ENCODE peak calls at places on chromosomes 1 and 21, in five cellular contexts. T, P, Z, B and Q are unnamed samples.

GRCh38 chr1:113811888-113812660 is at the start of gene RSBN1:
- DNase-seq in B (peak; percentile 94), P (peak; percentile 96), T (peak; percentile 96), Z (peak; percentile 97), Q (peak; percentile 100)

GRCh38 chr1:230126529-230127104 is 59.6 kb downstream of the GALNT2 start:
- DNase-seq in Z (no peak), P (no peak), T (no peak), B (no peak), Q (no peak)

GRCh38 chr1:224564491-224565084 is 51.5 kb upstream of the CNIH3 start:
- DNase-seq in T (no peak), P (no peak), B (no peak), Z (no peak), Q (no peak)

GRCh38 chr1:29519733-29520132 is 283.4 kb downstream of the PTPRU start:
- DNase-seq in P (no peak), Z (no peak), B (no peak), T (no peak), Q (no peak)

GRCh38 chr1:211036701-211037494 is 97.0 kb downstream of the KCNH1 start:
- DNase-seq in T (no peak), B (no peak), Z (peak; percentile 39), P (no peak), Q (no peak)

GRCh38 chr1:15110867-15111230 is 42.7 kb upstream of the TMEM51 start:
- DNase-seq in P (no peak), T (no peak), Z (peak; percentile 34), B (no peak), Q (no peak)

GRCh38 chr21:34762761-34763160 is 94.0 kb downstream of the CLIC6 start:
- DNase-seq in P (no peak), Z (no peak), T (no peak), B (no peak), Q (no peak)

GRCh38 chr1:54122131-54122751 is 30.6 kb downstream of the CDCP2 start:
- DNase-seq in B (peak; percentile 64), P (peak; percentile 53), Z (no peak), T (no peak), Q (no peak)

GRCh38 chr1:238558156-238558555 is 667.4 kb upstream of the ZP4 start:
- DNase-seq in T (no peak), B (no peak), Z (no peak), P (no peak), Q (no peak)

GRCh38 chr1:74455390-74455789 is 57.0 kb downstream of the LRRC53 start:
- DNase-seq in Z (no peak), P (no peak), T (no peak), B (no peak), Q (no peak)

GRCh38 chr1:31799196-31799894 is 16.5 kb downstream of the SPOCD1 start:
- DNase-seq in B (no peak), Z (no peak), T (no peak), P (no peak), Q (no peak)

DNA sequence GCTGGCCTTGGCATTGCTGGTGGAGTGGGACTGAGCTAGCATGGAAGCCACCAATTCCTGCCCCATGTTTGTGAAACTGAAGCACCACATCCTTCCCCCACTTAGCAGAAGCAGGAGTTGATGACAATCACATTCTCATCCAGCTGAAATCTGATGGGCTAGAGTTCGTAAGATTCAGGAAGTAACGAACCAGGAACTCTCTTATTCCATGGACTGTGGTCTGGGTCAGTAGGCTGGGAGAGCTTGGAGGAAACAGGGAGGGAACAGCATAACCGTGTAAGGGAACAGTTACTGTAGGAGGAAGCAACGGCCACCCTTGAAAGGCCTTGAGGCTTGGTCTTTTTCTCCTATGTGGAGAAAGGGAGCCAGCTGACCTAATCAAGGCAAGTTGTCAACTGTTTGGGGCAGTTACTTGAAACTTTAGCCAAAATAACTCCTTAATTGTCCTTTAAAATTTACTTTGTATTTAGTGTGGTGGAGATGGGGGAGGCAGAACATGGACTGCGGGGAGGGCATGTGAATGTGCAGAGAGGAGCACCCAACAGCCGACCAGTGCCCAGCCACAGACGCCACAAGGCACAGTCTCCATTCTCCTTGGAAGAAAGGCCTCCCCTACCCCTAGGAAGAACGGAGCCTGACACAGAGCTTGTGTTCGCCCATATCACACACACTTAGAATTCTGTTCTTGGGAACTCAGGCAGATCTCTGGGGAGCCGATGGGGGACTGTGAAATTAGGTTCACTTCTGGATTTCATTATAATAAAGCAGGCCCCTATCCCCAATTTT is 2.0 kb upstream of the COQ8A start:
- DNase-seq in P (no peak), Z (no peak), T (no peak), B (no peak), Q (no peak)
- TF ChIP-seq SUZ12 in P (no peak), Z (no peak), T (no peak), B (no peak), Q (no peak)

DNA sequence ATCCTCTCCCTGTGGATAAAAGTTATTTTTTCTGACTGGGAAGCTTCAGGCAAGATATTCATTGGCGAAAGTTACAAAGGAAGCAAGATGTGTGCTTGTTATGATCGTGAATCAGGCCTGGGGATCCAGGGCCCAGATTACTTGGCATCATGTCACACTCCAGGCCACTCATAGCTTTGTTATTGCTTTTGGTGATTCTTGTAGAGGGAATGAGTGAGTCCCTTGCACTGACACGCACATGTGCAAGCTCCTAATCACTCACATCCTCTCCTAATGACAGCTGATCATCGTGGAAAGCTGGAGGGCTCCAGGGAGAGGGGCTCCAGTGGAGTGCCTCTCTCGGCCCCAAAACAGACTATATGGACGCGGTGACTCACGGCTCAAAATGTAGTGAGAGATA is 481.0 kb upstream of the USP24 start:
- DNase-seq in Z (no peak), T (no peak), B (no peak), P (no peak), Q (no peak)
- TF ChIP-seq SUZ12 in Z (no peak), T (no peak), B (no peak), P (no peak), Q (no peak)

GRCh38 chr1:117646007-117646913 is 40.4 kb downstream of the TENT5C start:
- DNase-seq in P (no peak), T (no peak), Z (no peak), B (no peak), Q (no peak)
- TF ChIP-seq SUZ12 in P (no peak), T (no peak), Z (no peak), B (no peak), Q (no peak)

DNA sequence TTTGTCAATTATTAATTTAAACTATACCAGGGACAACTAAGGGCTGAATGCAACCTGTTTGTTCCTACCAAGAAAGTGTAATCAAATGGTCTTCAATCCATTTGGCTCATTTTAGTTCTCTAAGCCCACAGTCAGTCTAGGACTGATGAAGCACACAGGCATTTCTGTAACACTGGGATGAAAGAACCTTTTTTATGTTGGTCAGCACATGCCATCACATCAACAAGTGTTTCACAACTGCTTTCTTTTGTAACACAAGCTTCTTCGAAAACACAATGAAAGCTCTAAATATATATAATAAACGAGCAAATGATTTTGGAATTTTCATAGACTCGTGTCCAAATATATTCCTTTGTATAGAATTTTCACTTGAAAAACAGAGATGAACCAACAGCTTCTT is 28.8 kb downstream of the HEATR1 start:
- DNase-seq in B (no peak), P (no peak), Z (no peak), T (no peak), Q (no peak)
- TF ChIP-seq SUZ12 in B (no peak), P (no peak), Z (no peak), T (no peak), Q (no peak)

GRCh38 chr1:93694833-93695232 is 13.2 kb upstream of the BCAR3 start:
- DNase-seq in P (no peak), Z (no peak), T (no peak), B (no peak), Q (no peak)
- TF ChIP-seq SUZ12 in P (no peak), Z (no peak), T (no peak), B (no peak), Q (no peak)